ENCODE peak calls at places on chromosomes 16 and 17, in ten cellular contexts. One of them, this sample, is unnamed.

GRCh38 chr17:78472035-78472905 is 93.8 kb downstream of the PGS1 start:
- DNase-seq in T-helper 9 cell: no peak
- DNase-seq in nucleus accumbens: no peak
- DNase-seq in tibial nerve: no peak
- DNase-seq in NCI-H1436 treated with DMSO at 0.1 percent for 48 hours: no peak
- DNase-seq in DMS 273 treated with DMSO at 0.1 percent for 48 hours: no peak
- DNase-seq in hepatocyte: no peak
- DNase-seq in cardiac muscle cell: no peak
- DNase-seq in DMS53: no peak
- DNase-seq in upper lobe of right lung: no peak
- DNase-seq in this sample: no peak

GRCh38 chr17:32976605-32977004 is 15.0 kb upstream of the SPACA3 start:
- DNase-seq in tibial nerve: no peak
- DNase-seq in T-helper 9 cell: no peak
- DNase-seq in DMS53: no peak
- DNase-seq in hepatocyte: no peak
- DNase-seq in upper lobe of right lung: no peak
- DNase-seq in nucleus accumbens: no peak
- DNase-seq in NCI-H1436 treated with DMSO at 0.1 percent for 48 hours: no peak
- DNase-seq in DMS 273 treated with DMSO at 0.1 percent for 48 hours: no peak
- DNase-seq in cardiac muscle cell: no peak
- DNase-seq in this sample: no peak

GRCh38 chr16:10225653-10226052 is 43.4 kb upstream of the GRIN2A start:
- DNase-seq in hepatocyte: no peak
- DNase-seq in nucleus accumbens: no peak
- DNase-seq in upper lobe of right lung: no peak
- DNase-seq in T-helper 9 cell: no peak
- DNase-seq in DMS53: no peak
- DNase-seq in cardiac muscle cell: no peak
- DNase-seq in tibial nerve: no peak
- DNase-seq in DMS 273 treated with DMSO at 0.1 percent for 48 hours: no peak
- DNase-seq in NCI-H1436 treated with DMSO at 0.1 percent for 48 hours: no peak
- DNase-seq in this sample: no peak

GRCh38 chr17:48486557-48486956 is 44.3 kb downstream of the HOXB1 start:
- DNase-seq in NCI-H1436 treated with DMSO at 0.1 percent for 48 hours: no peak
- DNase-seq in DMS53: no peak
- DNase-seq in nucleus accumbens: no peak
- DNase-seq in upper lobe of right lung: no peak
- DNase-seq in T-helper 9 cell: no peak
- DNase-seq in tibial nerve: no peak
- DNase-seq in DMS 273 treated with DMSO at 0.1 percent for 48 hours: no peak
- DNase-seq in hepatocyte: peak
- DNase-seq in cardiac muscle cell: no peak
- DNase-seq in this sample: no peak

GRCh38 chr17:79950711-79951110 is 85.0 kb downstream of the TBC1D16 start:
- DNase-seq in DMS53: no peak
- DNase-seq in tibial nerve: no peak
- DNase-seq in NCI-H1436 treated with DMSO at 0.1 percent for 48 hours: no peak
- DNase-seq in T-helper 9 cell: no peak
- DNase-seq in nucleus accumbens: peak
- DNase-seq in cardiac muscle cell: no peak
- DNase-seq in hepatocyte: no peak
- DNase-seq in upper lobe of right lung: peak
- DNase-seq in DMS 273 treated with DMSO at 0.1 percent for 48 hours: no peak
- DNase-seq in this sample: no peak

GRCh38 chr16:88924834-88925539 is 52.0 kb downstream of the CBFA2T3 start:
- DNase-seq in upper lobe of right lung: no peak
- DNase-seq in NCI-H1436 treated with DMSO at 0.1 percent for 48 hours: peak
- DNase-seq in DMS 273 treated with DMSO at 0.1 percent for 48 hours: peak
- DNase-seq in hepatocyte: peak
- DNase-seq in DMS53: peak
- DNase-seq in nucleus accumbens: peak
- DNase-seq in T-helper 9 cell: no peak
- DNase-seq in cardiac muscle cell: peak
- DNase-seq in tibial nerve: no peak
- DNase-seq in this sample: no peak

GRCh38 chr16:55515110-55515509 is 6.2 kb downstream of the LPCAT2 start:
- DNase-seq in DMS 273 treated with DMSO at 0.1 percent for 48 hours: no peak
- DNase-seq in upper lobe of right lung: no peak
- DNase-seq in nucleus accumbens: no peak
- DNase-seq in tibial nerve: no peak
- DNase-seq in NCI-H1436 treated with DMSO at 0.1 percent for 48 hours: no peak
- DNase-seq in DMS53: no peak
- DNase-seq in T-helper 9 cell: no peak
- DNase-seq in hepatocyte: no peak
- DNase-seq in cardiac muscle cell: no peak
- DNase-seq in this sample: no peak

GRCh38 chr17:63519972-63520882 is 2.9 kb upstream of the KCNH6 start:
- DNase-seq in tibial nerve: no peak
- DNase-seq in T-helper 9 cell: no peak
- DNase-seq in DMS53: peak
- DNase-seq in upper lobe of right lung: no peak
- DNase-seq in cardiac muscle cell: no peak
- DNase-seq in NCI-H1436 treated with DMSO at 0.1 percent for 48 hours: peak
- DNase-seq in nucleus accumbens: no peak
- DNase-seq in hepatocyte: peak
- DNase-seq in DMS 273 treated with DMSO at 0.1 percent for 48 hours: no peak
- DNase-seq in this sample: no peak

GRCh38 chr16:73166972-73167550 is 119.1 kb upstream of the ZFHX3 start:
- DNase-seq in DMS 273 treated with DMSO at 0.1 percent for 48 hours: no peak
- DNase-seq in T-helper 9 cell: no peak
- DNase-seq in cardiac muscle cell: no peak
- DNase-seq in hepatocyte: peak
- DNase-seq in NCI-H1436 treated with DMSO at 0.1 percent for 48 hours: no peak
- DNase-seq in upper lobe of right lung: no peak
- DNase-seq in nucleus accumbens: no peak
- DNase-seq in DMS53: no peak
- DNase-seq in tibial nerve: no peak
- DNase-seq in this sample: no peak

GRCh38 chr16:86680661-86681439 is 102.5 kb downstream of the FOXL1 start:
- DNase-seq in hepatocyte: no peak
- DNase-seq in upper lobe of right lung: no peak
- DNase-seq in nucleus accumbens: no peak
- DNase-seq in cardiac muscle cell: no peak
- DNase-seq in NCI-H1436 treated with DMSO at 0.1 percent for 48 hours: no peak
- DNase-seq in T-helper 9 cell: no peak
- DNase-seq in DMS 273 treated with DMSO at 0.1 percent for 48 hours: no peak
- DNase-seq in tibial nerve: no peak
- DNase-seq in DMS53: no peak
- DNase-seq in this sample: no peak

GRCh38 chr16:66706506-66706880 is 9.9 kb upstream of the CMTM4 start:
- DNase-seq in NCI-H1436 treated with DMSO at 0.1 percent for 48 hours: no peak
- DNase-seq in DMS53: no peak
- DNase-seq in nucleus accumbens: no peak
- DNase-seq in DMS 273 treated with DMSO at 0.1 percent for 48 hours: no peak
- DNase-seq in cardiac muscle cell: no peak
- DNase-seq in tibial nerve: no peak
- DNase-seq in hepatocyte: no peak
- DNase-seq in upper lobe of right lung: no peak
- DNase-seq in T-helper 9 cell: no peak
- DNase-seq in this sample: no peak

GRCh38 chr17:81655378-81656117 is 794 bp downstream of the PDE6G start:
- DNase-seq in tibial nerve: no peak
- DNase-seq in DMS 273 treated with DMSO at 0.1 percent for 48 hours: no peak
- DNase-seq in nucleus accumbens: no peak
- DNase-seq in hepatocyte: no peak
- DNase-seq in upper lobe of right lung: no peak
- DNase-seq in NCI-H1436 treated with DMSO at 0.1 percent for 48 hours: no peak
- DNase-seq in cardiac muscle cell: no peak
- DNase-seq in DMS53: no peak
- DNase-seq in T-helper 9 cell: no peak
- DNase-seq in this sample: no peak

GRCh38 chr17:58412064-58412703 is 5.2 kb downstream of the RNF43 start:
- DNase-seq in upper lobe of right lung: no peak
- DNase-seq in hepatocyte: no peak
- DNase-seq in tibial nerve: no peak
- DNase-seq in cardiac muscle cell: no peak
- DNase-seq in T-helper 9 cell: no peak
- DNase-seq in DMS53: no peak
- DNase-seq in NCI-H1436 treated with DMSO at 0.1 percent for 48 hours: no peak
- DNase-seq in nucleus accumbens: no peak
- DNase-seq in DMS 273 treated with DMSO at 0.1 percent for 48 hours: no peak
- DNase-seq in this sample: no peak

GRCh38 chr16:85173981-85174751 is 61.9 kb upstream of the CIBAR2 start:
- DNase-seq in hepatocyte: peak
- DNase-seq in NCI-H1436 treated with DMSO at 0.1 percent for 48 hours: no peak
- DNase-seq in DMS53: peak
- DNase-seq in nucleus accumbens: peak
- DNase-seq in cardiac muscle cell: peak
- DNase-seq in upper lobe of right lung: no peak
- DNase-seq in tibial nerve: no peak
- DNase-seq in DMS 273 treated with DMSO at 0.1 percent for 48 hours: no peak
- DNase-seq in T-helper 9 cell: no peak
- DNase-seq in this sample: no peak

GRCh38 chr17:83109386-83109785 is 30.0 kb downstream of the METRNL start:
- DNase-seq in nucleus accumbens: no peak
- DNase-seq in tibial nerve: no peak
- DNase-seq in cardiac muscle cell: no peak
- DNase-seq in hepatocyte: no peak
- DNase-seq in NCI-H1436 treated with DMSO at 0.1 percent for 48 hours: no peak
- DNase-seq in T-helper 9 cell: no peak
- DNase-seq in DMS53: no peak
- DNase-seq in DMS 273 treated with DMSO at 0.1 percent for 48 hours: no peak
- DNase-seq in upper lobe of right lung: no peak
- DNase-seq in this sample: no peak

GRCh38 chr16:58392215-58393137 is at the start of gene GINS3:
- DNase-seq in nucleus accumbens: peak
- DNase-seq in cardiac muscle cell: peak
- DNase-seq in tibial nerve: peak
- DNase-seq in DMS 273 treated with DMSO at 0.1 percent for 48 hours: peak
- DNase-seq in T-helper 9 cell: peak
- DNase-seq in NCI-H1436 treated with DMSO at 0.1 percent for 48 hours: peak
- DNase-seq in hepatocyte: peak
- DNase-seq in upper lobe of right lung: peak
- DNase-seq in DMS53: peak
- DNase-seq in this sample: peak

GRCh38 chr17:13885953-13886889 is 183.1 kb upstream of the COX10 start:
- DNase-seq in hepatocyte: peak
- DNase-seq in cardiac muscle cell: peak
- DNase-seq in DMS53: no peak
- DNase-seq in T-helper 9 cell: no peak
- DNase-seq in nucleus accumbens: no peak
- DNase-seq in DMS 273 treated with DMSO at 0.1 percent for 48 hours: no peak
- DNase-seq in tibial nerve: no peak
- DNase-seq in NCI-H1436 treated with DMSO at 0.1 percent for 48 hours: no peak
- DNase-seq in upper lobe of right lung: no peak
- DNase-seq in this sample: no peak

GRCh38 chr17:58755577-58756245 is at the start of gene PPM1E:
- DNase-seq in nucleus accumbens: peak
- DNase-seq in NCI-H1436 treated with DMSO at 0.1 percent for 48 hours: peak
- DNase-seq in upper lobe of right lung: peak
- DNase-seq in DMS53: peak
- DNase-seq in cardiac muscle cell: peak
- DNase-seq in tibial nerve: no peak
- DNase-seq in DMS 273 treated with DMSO at 0.1 percent for 48 hours: peak
- DNase-seq in T-helper 9 cell: no peak
- DNase-seq in hepatocyte: peak
- DNase-seq in this sample: no peak

This sample was measured in activated T-helper 1 cell treated with anti-CD3 and anti-CD28 coated beads, Interleukin-2, amount 50 U/mL, for 16 hours.